ENCODE peak calls at places on chromosome 15, in nine cellular contexts. Q is RPMI7951, P is foreskin fibroblast, X is heart left ventricle, Y is WTC11, A is pulmonary artery endothelial cell, E is cardiac fibroblast, S is mucosa of descending colon, K is B cell. N is an unnamed sample.

GRCh38 chr15:68817304-68818087 is 3.2 kb downstream of the ANP32A start:
- DNase-seq in Q (peak), P (peak), X (peak), Y (peak), A (no peak), E (peak), S (peak), K (peak), N (peak)

GRCh38 chr15:40310001-40310959 is 2.5 kb upstream of the PLCB2 start:
- DNase-seq in Q (peak), P (no peak), X (peak), Y (peak), A (peak), E (peak), S (peak), K (peak), N (peak)

GRCh38 chr15:75606711-75607684 is 18.5 kb downstream of the SNUPN start:
- DNase-seq in Q (no peak), P (no peak), X (no peak), Y (no peak), A (no peak), E (no peak), S (no peak), K (no peak), N (peak)

GRCh38 chr15:82124331-82125263 is 78.8 kb upstream of the MEX3B start:
- DNase-seq in Q (no peak), P (no peak), X (no peak), Y (peak), A (no peak), E (no peak), S (no peak), K (no peak), N (no peak)

GRCh38 chr15:89998141-89998661 is 2.9 kb upstream of the ZNF710 start:
- DNase-seq in Q (peak), P (peak), X (no peak), Y (no peak), A (no peak), E (peak), S (no peak), K (no peak), N (no peak)

GRCh38 chr15:94231728-94232086 is 346 bp downstream of the MCTP2 start:
- DNase-seq in Q (peak), P (no peak), X (peak), Y (no peak), A (no peak), E (peak), S (no peak), K (no peak), N (peak)

GRCh38 chr15:61641645-61642044 is 412.5 kb upstream of the RORA start:
- DNase-seq in Q (no peak), P (no peak), X (no peak), Y (no peak), A (no peak), E (no peak), S (no peak), K (no peak), N (no peak)

GRCh38 chr15:65248506-65248905 is 37.2 kb upstream of the CILP start:
- DNase-seq in Q (no peak), P (no peak), X (no peak), Y (no peak), A (no peak), E (no peak), S (no peak), K (no peak), N (no peak)

GRCh38 chr15:42146551-42147430 is 9.6 kb downstream of the PLA2G4F start:
- DNase-seq in Q (no peak), P (no peak), X (no peak), Y (no peak), A (no peak), E (no peak), S (no peak), K (no peak), N (no peak)

GRCh38 chr15:41284425-41285177 is 47.8 kb downstream of the OIP5 start:
- DNase-seq in Q (no peak), P (no peak), X (no peak), Y (no peak), A (no peak), E (peak), S (no peak), K (no peak), N (no peak)

GRCh38 chr15:77825143-77825542 is 192.4 kb upstream of the LINGO1 start:
- DNase-seq in Q (no peak), P (no peak), X (no peak), Y (no peak), A (no peak), E (no peak), S (peak), K (no peak), N (no peak)

GRCh38 chr15:78204351-78205309 is 29.7 kb downstream of the ACSBG1 start:
- DNase-seq in Q (peak), P (no peak), X (peak), Y (no peak), A (no peak), E (no peak), S (no peak), K (no peak), N (no peak)

GRCh38 chr15:37789881-37790280 is 144.6 kb upstream of the TMCO5A start:
- DNase-seq in Q (peak), P (peak), X (no peak), Y (no peak), A (no peak), E (peak), S (no peak), K (no peak), N (no peak)

GRCh38 chr15:66842710-66843441 is 140.8 kb downstream of the SMAD6 start:
- DNase-seq in Q (peak), P (peak), X (peak), Y (peak), A (no peak), E (peak), S (peak), K (no peak), N (no peak)

GRCh38 chr15:70322051-70322668 is 224.4 kb upstream of the TLE3 start:
- DNase-seq in Q (no peak), P (no peak), X (no peak), Y (no peak), A (no peak), E (no peak), S (no peak), K (no peak), N (no peak)

GRCh38 chr15:45205192-45205591 is 17.4 kb upstream of the SHF start:
- DNase-seq in Q (peak), P (peak), X (peak), Y (peak), A (no peak), E (peak), S (peak), K (no peak), N (peak)

GRCh38 chr15:80403712-80404056 is 498 bp upstream of the ARNT2 start:
- DNase-seq in Q (no peak), P (no peak), X (peak), Y (peak), A (no peak), E (no peak), S (peak), K (no peak), N (no peak)

GRCh38 chr15:57832183-57832582 is 125.7 kb downstream of the POLR2M start:
- DNase-seq in Q (no peak), P (no peak), X (no peak), Y (no peak), A (no peak), E (no peak), S (no peak), K (no peak), N (no peak)

GRCh38 chr15:28904023-28904422 is 18.2 kb downstream of the APBA2 start:
- DNase-seq in Q (no peak), P (no peak), X (no peak), Y (no peak), A (no peak), E (no peak), S (no peak), K (peak), N (no peak)

GRCh38 chr15:32824777-32825176 is 107.0 kb downstream of the GREM1 start:
- DNase-seq in Q (peak), P (peak), X (no peak), Y (no peak), A (peak), E (peak), S (no peak), K (no peak), N (no peak)

GRCh38 chr15:99507732-99508571 is 57.8 kb upstream of the MEF2A start:
- DNase-seq in Q (peak), P (no peak), X (peak), Y (no peak), A (no peak), E (peak), S (no peak), K (no peak), N (peak)

GRCh38 chr15:40238927-40239591 is at the start of gene PAK6:
- DNase-seq in Q (peak), P (peak), X (no peak), Y (peak), A (no peak), E (peak), S (peak), K (peak), N (no peak)

GRCh38 chr15:72599855-72600464 is 54.5 kb upstream of the GOLGA6B start:
- DNase-seq in Q (peak), P (peak), X (no peak), Y (no peak), A (no peak), E (peak), S (no peak), K (no peak), N (peak)

GRCh38 chr15:71508081-71508682 is 302.2 kb upstream of the NR2E3 start:
- DNase-seq in Q (no peak), P (no peak), X (no peak), Y (no peak), A (no peak), E (peak), S (no peak), K (no peak), N (no peak)

GRCh38 chr15:33724321-33725036 is 243.8 kb upstream of the CHRM5 start:
- DNase-seq in Q (no peak), P (no peak), X (no peak), Y (no peak), A (peak), E (no peak), S (no peak), K (no peak), N (no peak)

GRCh38 chr15:75648156-75649000 is 666 bp downstream of the SNX33 start:
- DNase-seq in Q (peak), P (peak), X (peak), Y (peak), A (no peak), E (peak), S (peak), K (no peak), N (no peak)

GRCh38 chr15:34754674-34755418 is at the start of gene GJD2:
- DNase-seq in Q (no peak), P (no peak), X (no peak), Y (peak), A (no peak), E (no peak), S (no peak), K (no peak), N (no peak)

GRCh38 chr15:60572462-60573214 is 93.7 kb upstream of the ICE2 start:
- DNase-seq in Q (no peak), P (no peak), X (no peak), Y (no peak), A (no peak), E (no peak), S (no peak), K (no peak), N (no peak)

GRCh38 chr15:70586241-70586640 is 177.1 kb downstream of the UACA start:
- DNase-seq in Q (no peak), P (no peak), X (no peak), Y (no peak), A (no peak), E (no peak), S (no peak), K (no peak), N (no peak)

GRCh38 chr15:87752250-87752951 is 504.1 kb downstream of the NTRK3 start:
- DNase-seq in Q (peak), P (peak), X (no peak), Y (no peak), A (peak), E (peak), S (no peak), K (no peak), N (no peak)

GRCh38 chr15:76311071-76311956 is at the start of gene ETFA:
- DNase-seq in Q (peak), P (peak), X (peak), Y (peak), A (peak), E (peak), S (peak), K (peak), N (peak)

GRCh38 chr15:62248277-62248974 is 83.3 kb upstream of the C2CD4B start:
- DNase-seq in Q (peak), P (no peak), X (no peak), Y (no peak), A (no peak), E (no peak), S (no peak), K (no peak), N (no peak)

GRCh38 chr15:81092559-81092902 is 41.5 kb upstream of the CFAP161 start:
- DNase-seq in Q (no peak), P (no peak), X (peak), Y (no peak), A (peak), E (no peak), S (no peak), K (no peak), N (peak)

N was measured in Kasumi-1.